ENCODE peak calls at places on chromosomes 5 and 9, in four cellular contexts. U is WTC11, V is HepG2, Q is K562. E is an unnamed sample.
A peak's percentile ranks its signal among the peaks of the same experiment; 100 is the strongest.

GRCh38 chr5:110008131-110008530 is 318.4 kb downstream of the MAN2A1 start:
- DNase-seq in U (no peak), V (no peak), Q (no peak), E (no peak)

GRCh38 chr5:115575167-115576070 is 26.9 kb downstream of the TICAM2 start:
- DNase-seq in U (no peak), V (peak; percentile 2), Q (no peak), E (no peak)

GRCh38 chr5:32193591-32193990 is 19.5 kb upstream of the GOLPH3 start:
- DNase-seq in U (no peak), V (peak; percentile 86), Q (no peak), E (peak; percentile 52)

GRCh38 chr5:73892806-73893205 is 266.8 kb downstream of the ARHGEF28 start:
- DNase-seq in U (no peak), V (no peak), Q (no peak), E (no peak)

GRCh38 chr9:127967151-127967809 is 13.5 kb downstream of the EEIG1 start:
- DNase-seq in U (no peak), V (no peak), Q (no peak), E (no peak)

GRCh38 chr5:37892571-37892970 is 52.7 kb upstream of the GDNF start:
- DNase-seq in U (no peak), V (no peak), Q (no peak), E (no peak)

GRCh38 chr9:98022447-98022846 is 34.1 kb upstream of the NANS start:
- DNase-seq in U (no peak), V (no peak), Q (no peak), E (no peak)

GRCh38 chr5:96083361-96083881 is 121.8 kb upstream of the ELL2 start:
- DNase-seq in U (no peak), V (no peak), Q (no peak), E (no peak)

GRCh38 chr5:133936611-133937015 is 31.8 kb downstream of the C5orf15 start:
- DNase-seq in U (no peak), V (no peak), Q (peak; percentile 86), E (no peak)

GRCh38 chr5:133933169-133933509 is 35.3 kb downstream of the C5orf15 start:
- DNase-seq in U (no peak), V (no peak), Q (no peak), E (no peak)

GRCh38 chr5:133934311-133934710 is 34.1 kb downstream of the C5orf15 start:
- DNase-seq in U (no peak), V (no peak), Q (no peak), E (no peak)

GRCh38 chr5:133933670-133934295 is 34.6 kb downstream of the C5orf15 start:
- DNase-seq in U (no peak), V (no peak), Q (no peak), E (no peak)

GRCh38 chr5:133934822-133935793 is 33.3 kb downstream of the C5orf15 start:
- DNase-seq in U (no peak), V (no peak), Q (no peak), E (no peak)
- TF ChIP-seq ELF4 in U (no peak), V (no peak), Q (no peak), E (no peak)

DNA sequence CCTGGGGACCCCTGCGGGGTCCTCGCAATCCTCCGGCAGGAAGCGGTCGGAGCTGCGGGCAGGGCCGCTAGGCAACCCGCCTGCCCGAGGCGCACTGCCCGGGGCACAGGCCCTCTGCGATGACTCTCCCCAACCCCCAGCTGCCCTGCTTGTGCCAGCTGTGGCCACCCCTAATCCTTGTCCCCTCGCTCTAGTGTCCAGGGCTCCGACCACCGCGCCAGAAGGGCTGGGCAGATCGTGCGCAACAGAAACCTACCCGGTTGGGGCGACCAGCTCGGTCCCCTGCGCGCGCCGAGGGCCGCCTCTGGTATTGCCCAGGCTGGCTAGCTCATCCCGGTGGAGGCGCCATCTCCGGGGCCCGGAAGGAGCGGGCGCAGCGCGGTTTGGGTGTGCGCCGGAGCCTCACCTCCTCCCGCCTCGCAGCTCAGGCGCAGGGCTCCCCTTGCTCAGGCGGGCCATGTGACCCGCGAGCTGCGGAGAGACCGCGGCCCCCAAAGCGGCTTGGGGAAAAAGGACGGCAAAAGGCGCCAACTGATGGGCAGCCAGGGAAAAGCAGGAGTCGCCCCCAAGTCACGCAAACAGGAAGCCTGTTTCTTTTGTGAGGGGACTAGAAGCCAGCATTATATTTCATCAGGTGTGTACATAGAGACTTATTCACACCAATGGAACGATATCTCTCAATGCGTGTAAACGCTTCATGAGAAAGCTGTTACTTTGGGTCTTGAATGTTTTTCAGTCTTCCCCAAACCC is 46.8 kb upstream of the RNF20 start:
- DNase-seq in U (peak; percentile 82), V (no peak), Q (peak; percentile 46), E (peak; percentile 54)
- TF ChIP-seq ELF4 in U (peak; percentile 28), V (no peak), Q (no peak), E (no peak)

DNA sequence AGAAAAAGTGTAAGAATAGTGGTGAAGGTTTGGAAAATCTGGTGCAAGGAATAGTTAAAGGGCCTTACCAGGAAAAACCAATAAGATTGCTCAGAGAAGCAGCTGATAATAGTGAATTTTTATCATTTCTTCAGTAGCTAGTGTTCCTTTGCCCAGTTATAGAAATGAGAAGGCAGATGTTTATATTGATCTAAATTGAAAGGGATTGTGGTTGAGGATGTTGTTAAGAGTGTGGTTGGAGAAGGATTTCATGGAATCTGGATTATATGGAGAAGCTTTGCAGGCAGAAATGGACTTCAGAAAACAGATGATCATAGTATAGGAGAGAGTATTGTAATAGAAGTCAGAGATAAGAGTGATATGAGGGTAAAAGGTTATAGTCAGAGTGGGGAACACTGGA is 102.6 kb downstream of the XRCC4 start:
- DNase-seq in U (no peak), V (no peak), Q (no peak), E (no peak)
- TF ChIP-seq ELF4 in U (no peak), V (no peak), Q (no peak), E (no peak)

GRCh38 chr9:91190062-91190461 is 171.7 kb downstream of the AUH start:
- DNase-seq in U (no peak), V (no peak), Q (no peak), E (no peak)

GRCh38 chr9:91187311-91187964 is 174.3 kb downstream of the AUH start:
- DNase-seq in U (no peak), V (no peak), Q (no peak), E (no peak)

GRCh38 chr9:91186311-91187101 is 175.2 kb downstream of the AUH start:
- DNase-seq in U (no peak), V (no peak), Q (peak; percentile 52), E (no peak)

GRCh38 chr9:91187965-91188344 is 173.8 kb downstream of the AUH start:
- DNase-seq in U (no peak), V (no peak), Q (no peak), E (no peak)

GRCh38 chr9:91188719-91189590 is 172.8 kb downstream of the AUH start:
- DNase-seq in U (no peak), V (no peak), Q (no peak), E (no peak)
- TF ChIP-seq ELF4 in U (no peak), V (no peak), Q (no peak), E (no peak)

GRCh38 chr5:19903611-19904010 is 84.4 kb downstream of the CDH18 start:
- DNase-seq in U (no peak), V (no peak), Q (no peak), E (no peak)
- TF ChIP-seq ELF4 in U (no peak), V (no peak), Q (no peak), E (no peak)

GRCh38 chr9:71665247-71665646 is 103.1 kb downstream of the CEMIP2 start:
- DNase-seq in U (no peak), V (no peak), Q (no peak), E (no peak)
- TF ChIP-seq ELF4 in U (no peak), V (no peak), Q (no peak), E (no peak)

DNA sequence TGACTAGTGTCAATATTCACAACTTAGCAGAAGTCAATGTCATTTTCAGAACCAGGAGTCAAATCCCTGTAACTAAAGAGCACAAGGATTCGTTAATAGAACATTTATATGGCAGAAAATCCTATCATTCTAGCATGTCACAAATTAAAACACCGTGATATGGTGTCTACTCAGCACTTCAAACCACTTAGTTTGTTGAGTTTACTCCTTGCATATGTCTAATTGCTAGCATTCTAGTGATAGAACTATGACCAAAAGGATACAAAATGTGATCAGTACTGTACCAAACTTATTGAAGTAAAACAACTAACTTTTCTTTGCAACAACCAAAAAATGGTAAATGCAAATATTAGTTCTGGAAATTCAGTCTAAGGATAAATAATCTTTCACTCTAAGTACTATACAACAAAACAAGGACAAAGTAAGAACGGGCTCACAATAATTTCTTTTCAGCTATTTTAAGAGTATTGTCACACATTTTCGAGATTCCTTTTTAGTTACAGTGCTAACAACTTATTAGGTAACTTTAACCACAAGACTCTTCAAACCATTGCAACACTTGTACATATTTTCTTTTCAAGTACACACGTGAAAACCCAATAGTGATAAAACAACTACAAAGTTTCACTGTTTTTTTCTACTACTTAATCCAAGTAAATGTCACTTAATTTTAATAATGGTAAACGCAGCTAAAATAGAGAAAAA is 845.2 kb upstream of the CDH10 start:
- DNase-seq in U (no peak), V (peak; percentile 31), Q (no peak), E (no peak)
- TF ChIP-seq ELF4 in U (no peak), V (no peak), Q (no peak), E (no peak)

DNA sequence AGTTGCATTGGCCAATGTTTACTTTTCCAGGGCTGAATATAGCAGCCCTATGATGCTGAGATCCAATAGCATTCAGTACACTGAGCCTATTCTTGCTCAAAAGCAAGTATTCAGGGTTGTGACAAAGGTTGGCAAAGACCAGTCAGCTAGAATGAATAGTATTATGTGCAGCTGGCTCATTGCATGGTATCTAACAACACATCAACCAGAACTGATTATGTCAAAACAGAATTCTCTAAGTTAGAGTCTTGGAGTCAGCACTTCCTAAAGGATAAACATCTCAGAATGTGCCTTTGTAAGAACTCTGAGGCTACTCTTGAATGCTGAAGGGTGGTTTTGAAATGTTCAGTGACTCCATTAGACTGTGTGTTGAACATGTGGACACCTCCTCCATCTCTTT is 774.5 kb upstream of the RGMB start:
- DNase-seq in U (no peak), V (no peak), Q (no peak), E (no peak)
- TF ChIP-seq ELF4 in U (no peak), V (no peak), Q (no peak), E (no peak)

DNA sequence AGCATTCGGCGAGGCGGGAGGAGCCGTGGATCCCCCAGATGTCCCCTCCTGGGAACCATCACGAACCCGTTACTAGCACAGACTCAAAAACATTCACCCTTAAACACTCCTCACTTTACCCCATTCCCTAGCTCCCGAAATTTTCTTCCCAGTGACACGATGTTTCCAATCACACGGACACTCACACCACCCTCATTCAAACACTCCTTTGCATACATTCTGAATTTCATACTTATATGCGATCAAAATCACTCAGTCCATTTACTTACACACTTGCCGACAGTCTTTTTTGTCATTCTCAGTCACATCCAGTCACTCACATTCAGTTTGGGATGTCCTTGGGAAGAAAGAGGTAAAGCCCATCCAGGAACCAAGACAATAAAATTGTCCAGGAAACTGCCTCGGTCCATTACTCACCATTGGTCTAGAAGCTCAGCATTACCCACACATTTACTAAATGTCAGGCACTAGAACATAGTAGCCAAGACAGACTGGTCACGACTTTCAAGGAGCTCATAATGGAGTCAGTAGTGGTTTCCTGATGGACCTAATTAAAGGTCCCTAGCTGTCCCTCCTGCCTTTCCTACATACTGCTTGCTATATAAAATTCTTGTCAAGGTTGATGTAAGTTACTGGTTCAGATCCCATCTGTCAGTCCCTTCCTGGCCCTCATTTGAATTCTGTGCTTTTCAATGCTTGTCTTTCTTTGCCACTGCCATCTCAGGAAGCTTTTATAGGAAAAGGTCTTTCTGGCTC is 574 bp downstream of the SLC35A4 start:
- DNase-seq in U (no peak), V (no peak), Q (no peak), E (no peak)
- TF ChIP-seq ELF4 in U (no peak), V (no peak), Q (no peak), E (no peak)